ENCODE peak calls at places on chromosomes 13 and 19, in five cellular contexts. L, O, S, J and V are unnamed samples.

GRCh38 chr13:107461751-107462150 is 753.6 kb downstream of the LIG4 start:
- DNase-seq in L (no peak), O (no peak), S (no peak), J (no peak), V (no peak)

GRCh38 chr13:105346141-105346766 is 1189.2 kb downstream of the EFNB2 start:
- DNase-seq in L (peak), O (no peak), S (peak), J (peak), V (no peak)

GRCh38 chr19:41431426-41432386 is 4.5 kb upstream of the B3GNT8 start:
- DNase-seq in L (no peak), O (no peak), S (no peak), J (peak), V (no peak)

GRCh38 chr13:19634129-19634740 is 776 bp downstream of the MPHOSPH8 start:
- DNase-seq in L (peak), O (no peak), S (peak), J (peak), V (peak)

GRCh38 chr19:45638930-45639729 is at the start of gene EML2:
- DNase-seq in L (peak), O (no peak), S (no peak), J (no peak), V (no peak)

GRCh38 chr19:53196777-53197396 is 3.7 kb upstream of the ZNF665 start:
- DNase-seq in L (no peak), O (peak), S (peak), J (peak), V (peak)

GRCh38 chr13:46795321-46795720 is 1.6 kb downstream of the ESD start:
- DNase-seq in L (no peak), O (no peak), S (no peak), J (no peak), V (no peak)

GRCh38 chr19:10858204-10858828 is 10.1 kb downstream of the C19orf38 start:
- DNase-seq in L (no peak), O (no peak), S (no peak), J (no peak), V (no peak)

GRCh38 chr19:15436012-15436825 is 13.5 kb downstream of the WIZ start:
- DNase-seq in L (no peak), O (no peak), S (no peak), J (no peak), V (no peak)

GRCh38 chr19:8050274-8051096 is 2.1 kb upstream of the CCL25 start:
- DNase-seq in L (peak), O (peak), S (no peak), J (peak), V (peak)

GRCh38 chr13:35160921-35161320 is 218.9 kb downstream of the NBEA start:
- DNase-seq in L (no peak), O (no peak), S (no peak), J (no peak), V (no peak)

GRCh38 chr19:47049307-47049700 is 880 bp upstream of the TMEM160 start:
- DNase-seq in L (peak), O (no peak), S (peak), J (peak), V (no peak)